ENCODE peak calls at places on chromosomes 4 and X, in six cellular contexts. One of them, this sample, is unnamed.

GRCh38 chr4:48329193-48329592 is 12.1 kb upstream of the SLAIN2 start:
- DNase-seq in right lobe of liver: no peak
- DNase-seq in fibroblast of lung: no peak
- DNase-seq in lower leg skin: no peak
- DNase-seq in breast epithelium: no peak
- DNase-seq in brain microvascular endothelial cell: no peak
- DNase-seq in this sample: no peak

GRCh38 chr4:34824515-34824914 is 1419.8 kb downstream of the ARAP2 start:
- DNase-seq in right lobe of liver: no peak
- DNase-seq in fibroblast of lung: no peak
- DNase-seq in lower leg skin: no peak
- DNase-seq in breast epithelium: no peak
- DNase-seq in brain microvascular endothelial cell: no peak
- DNase-seq in this sample: no peak

GRCh38 chr4:159308571-159309340 is 205.9 kb downstream of the RAPGEF2 start:
- DNase-seq in right lobe of liver: no peak
- DNase-seq in fibroblast of lung: no peak
- DNase-seq in lower leg skin: no peak
- DNase-seq in breast epithelium: no peak
- DNase-seq in brain microvascular endothelial cell: no peak
- DNase-seq in this sample: no peak

GRCh38 chrX:133482345-133483041 is 67.2 kb upstream of the GPC4 start:
- DNase-seq in right lobe of liver: no peak
- DNase-seq in fibroblast of lung: peak; percentile 84
- DNase-seq in lower leg skin: no peak
- DNase-seq in breast epithelium: no peak
- DNase-seq in brain microvascular endothelial cell: no peak
- DNase-seq in this sample: no peak

GRCh38 chr4:168731006-168731636 is 234.3 kb downstream of the PALLD start:
- DNase-seq in right lobe of liver: no peak
- DNase-seq in fibroblast of lung: peak; percentile 77
- DNase-seq in lower leg skin: no peak
- DNase-seq in breast epithelium: no peak
- DNase-seq in brain microvascular endothelial cell: peak; percentile 45
- DNase-seq in this sample: no peak

GRCh38 chr4:20299515-20299914 is 47.8 kb downstream of the SLIT2 start:
- DNase-seq in right lobe of liver: no peak
- DNase-seq in fibroblast of lung: peak; percentile 67
- DNase-seq in lower leg skin: no peak
- DNase-seq in breast epithelium: no peak
- DNase-seq in brain microvascular endothelial cell: peak; percentile 45
- DNase-seq in this sample: no peak

GRCh38 chr4:149203256-149204001 is 612.2 kb downstream of the IQCM start:
- DNase-seq in right lobe of liver: peak; percentile 52
- DNase-seq in fibroblast of lung: peak; percentile 2
- DNase-seq in lower leg skin: no peak
- DNase-seq in breast epithelium: no peak
- DNase-seq in brain microvascular endothelial cell: peak; percentile 4
- DNase-seq in this sample: no peak

GRCh38 chr4:139711461-139711860 is 45.8 kb downstream of the MGST2 start:
- DNase-seq in right lobe of liver: no peak
- DNase-seq in fibroblast of lung: no peak
- DNase-seq in lower leg skin: no peak
- DNase-seq in breast epithelium: no peak
- DNase-seq in brain microvascular endothelial cell: no peak
- DNase-seq in this sample: no peak

GRCh38 chrX:147340947-147341346 is 526.4 kb upstream of the CXorf51A start:
- DNase-seq in right lobe of liver: no peak
- DNase-seq in fibroblast of lung: no peak
- DNase-seq in lower leg skin: no peak
- DNase-seq in breast epithelium: no peak
- DNase-seq in brain microvascular endothelial cell: no peak
- DNase-seq in this sample: no peak

GRCh38 chr4:141905751-141906150 is 269.4 kb downstream of the IL15 start:
- DNase-seq in right lobe of liver: no peak
- DNase-seq in fibroblast of lung: peak; percentile 48
- DNase-seq in lower leg skin: no peak
- DNase-seq in breast epithelium: no peak
- DNase-seq in brain microvascular endothelial cell: no peak
- DNase-seq in this sample: no peak

GRCh38 chrX:121570072-121570841 is 522.8 kb downstream of the GLUD2 start:
- DNase-seq in right lobe of liver: no peak
- DNase-seq in fibroblast of lung: no peak
- DNase-seq in lower leg skin: no peak
- DNase-seq in breast epithelium: no peak
- DNase-seq in brain microvascular endothelial cell: no peak
- DNase-seq in this sample: peak; percentile 55

GRCh38 chr4:2222838-2223237 is 19.1 kb downstream of the HAUS3 start:
- DNase-seq in right lobe of liver: no peak
- DNase-seq in fibroblast of lung: no peak
- DNase-seq in lower leg skin: no peak
- DNase-seq in breast epithelium: no peak
- DNase-seq in brain microvascular endothelial cell: no peak
- DNase-seq in this sample: no peak

GRCh38 chrX:54357414-54358377 is at the start of gene WNK3:
- DNase-seq in right lobe of liver: peak; percentile 87
- DNase-seq in fibroblast of lung: peak; percentile 77
- DNase-seq in lower leg skin: peak; percentile 92
- DNase-seq in breast epithelium: peak; percentile 65
- DNase-seq in brain microvascular endothelial cell: peak; percentile 67
- DNase-seq in this sample: no peak

GRCh38 chr4:37463457-37463856 is 218.9 kb downstream of the NWD2 start:
- DNase-seq in right lobe of liver: no peak
- DNase-seq in fibroblast of lung: no peak
- DNase-seq in lower leg skin: no peak
- DNase-seq in breast epithelium: no peak
- DNase-seq in brain microvascular endothelial cell: no peak
- DNase-seq in this sample: no peak

GRCh38 chr4:78218260-78218659 is 161.1 kb downstream of the FRAS1 start:
- DNase-seq in right lobe of liver: no peak
- DNase-seq in fibroblast of lung: peak; percentile 19
- DNase-seq in lower leg skin: no peak
- DNase-seq in breast epithelium: no peak
- DNase-seq in brain microvascular endothelial cell: no peak
- DNase-seq in this sample: no peak

GRCh38 chrX:77691916-77692315 is 94.1 kb downstream of the ATRX start:
- DNase-seq in right lobe of liver: no peak
- DNase-seq in fibroblast of lung: no peak
- DNase-seq in lower leg skin: no peak
- DNase-seq in breast epithelium: no peak
- DNase-seq in brain microvascular endothelial cell: no peak
- DNase-seq in this sample: no peak

GRCh38 chr4:44118971-44119680 is 329.5 kb downstream of the KCTD8 start:
- DNase-seq in right lobe of liver: no peak
- DNase-seq in fibroblast of lung: peak; percentile 5
- DNase-seq in lower leg skin: no peak
- DNase-seq in breast epithelium: no peak
- DNase-seq in brain microvascular endothelial cell: peak; percentile 47
- DNase-seq in this sample: no peak

GRCh38 chrX:10676239-10676971 is 56.0 kb upstream of the MID1 start:
- DNase-seq in right lobe of liver: no peak
- DNase-seq in fibroblast of lung: no peak
- DNase-seq in lower leg skin: no peak
- DNase-seq in breast epithelium: no peak
- DNase-seq in brain microvascular endothelial cell: no peak
- DNase-seq in this sample: no peak

GRCh38 chr4:7929530-7929951 is 10.1 kb downstream of the AFAP1 start:
- DNase-seq in right lobe of liver: no peak
- DNase-seq in fibroblast of lung: no peak
- DNase-seq in lower leg skin: peak; percentile 88
- DNase-seq in breast epithelium: no peak
- DNase-seq in brain microvascular endothelial cell: no peak
- DNase-seq in this sample: no peak

GRCh38 chr4:158111241-158111640 is 61.6 kb downstream of the GASK1B start:
- DNase-seq in right lobe of liver: no peak
- DNase-seq in fibroblast of lung: peak; percentile 5
- DNase-seq in lower leg skin: no peak
- DNase-seq in breast epithelium: no peak
- DNase-seq in brain microvascular endothelial cell: peak; percentile 16
- DNase-seq in this sample: no peak

GRCh38 chrX:40531056-40531826 is 49.5 kb upstream of the ATP6AP2 start:
- DNase-seq in right lobe of liver: no peak
- DNase-seq in fibroblast of lung: no peak
- DNase-seq in lower leg skin: no peak
- DNase-seq in breast epithelium: no peak
- DNase-seq in brain microvascular endothelial cell: no peak
- DNase-seq in this sample: no peak

GRCh38 chr4:127965803-127966175 is 583 bp downstream of the ABHD18 start:
- DNase-seq in right lobe of liver: peak; percentile 61
- DNase-seq in fibroblast of lung: peak; percentile 30
- DNase-seq in lower leg skin: peak; percentile 88
- DNase-seq in breast epithelium: no peak
- DNase-seq in brain microvascular endothelial cell: peak; percentile 14
- DNase-seq in this sample: no peak

GRCh38 chr4:70842761-70843435 is 3.2 kb upstream of the GRSF1 start:
- DNase-seq in right lobe of liver: no peak
- DNase-seq in fibroblast of lung: no peak
- DNase-seq in lower leg skin: no peak
- DNase-seq in breast epithelium: no peak
- DNase-seq in brain microvascular endothelial cell: no peak
- DNase-seq in this sample: no peak

GRCh38 chrX:82218361-82218760 is 1016.5 kb downstream of the SH3BGRL start:
- DNase-seq in right lobe of liver: no peak
- DNase-seq in fibroblast of lung: peak; percentile 5
- DNase-seq in lower leg skin: no peak
- DNase-seq in breast epithelium: no peak
- DNase-seq in brain microvascular endothelial cell: no peak
- DNase-seq in this sample: no peak

GRCh38 chrX:13340182-13340791 is 20.4 kb upstream of the ATXN3L start:
- DNase-seq in right lobe of liver: no peak
- DNase-seq in fibroblast of lung: no peak
- DNase-seq in lower leg skin: no peak
- DNase-seq in breast epithelium: no peak
- DNase-seq in brain microvascular endothelial cell: no peak
- DNase-seq in this sample: no peak

GRCh38 chr4:6556263-6556662 is 18.7 kb upstream of the MAN2B2 start:
- DNase-seq in right lobe of liver: no peak
- DNase-seq in fibroblast of lung: no peak
- DNase-seq in lower leg skin: no peak
- DNase-seq in breast epithelium: no peak
- DNase-seq in brain microvascular endothelial cell: no peak
- DNase-seq in this sample: no peak

DNA sequence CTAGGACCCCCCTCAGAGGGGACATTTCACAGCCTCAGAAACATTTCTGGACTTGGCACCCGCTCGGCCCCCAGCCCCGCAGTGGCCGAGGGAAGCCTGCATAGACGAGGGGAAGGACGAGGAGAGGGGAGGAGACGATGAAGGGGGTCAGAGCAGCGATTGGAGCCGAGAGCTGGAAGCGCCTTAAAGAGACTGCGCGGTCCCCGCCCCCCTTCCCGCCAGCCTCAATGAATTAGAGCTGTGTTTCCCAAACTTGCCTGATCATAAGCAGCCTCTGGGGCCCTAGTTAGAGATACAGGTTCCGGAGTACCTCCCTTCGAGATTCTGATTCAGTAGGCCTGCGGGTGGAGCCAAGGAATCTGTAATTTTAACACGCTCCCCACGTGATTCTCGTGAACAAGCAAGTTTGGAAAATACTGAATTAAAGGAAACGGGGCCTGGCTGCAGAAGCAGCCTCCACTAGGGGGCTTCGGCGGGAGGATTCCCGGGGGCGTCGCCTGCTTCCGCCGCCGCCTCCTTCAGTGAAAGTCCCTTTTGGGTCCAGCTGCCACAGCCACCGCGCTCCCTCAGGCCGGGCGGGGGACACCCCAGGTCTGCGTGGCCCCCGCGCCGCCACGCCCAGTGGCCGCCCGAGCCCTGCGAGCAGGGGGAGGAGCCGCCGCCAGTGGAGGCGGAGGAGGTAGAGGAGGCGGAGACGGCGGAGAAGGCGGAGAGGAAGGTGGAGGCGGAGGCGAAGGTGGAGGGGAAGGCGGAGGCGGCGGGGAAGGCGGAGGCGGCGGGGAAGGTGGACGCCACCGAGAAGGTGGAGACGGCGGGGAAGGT is at the start of gene USP27X:
- DNase-seq in right lobe of liver: peak; percentile 78
- DNase-seq in fibroblast of lung: peak; percentile 88
- DNase-seq in lower leg skin: peak; percentile 92
- DNase-seq in breast epithelium: peak; percentile 70
- DNase-seq in brain microvascular endothelial cell: peak; percentile 74
- DNase-seq in this sample: no peak
- TF ChIP-seq CTCF in right lobe of liver: peak; percentile 40
- TF ChIP-seq CTCF in fibroblast of lung: peak; percentile 53
- TF ChIP-seq CTCF in lower leg skin: no peak
- TF ChIP-seq CTCF in breast epithelium: no peak
- TF ChIP-seq CTCF in brain microvascular endothelial cell: peak; percentile 70
- TF ChIP-seq CTCF in this sample: peak; percentile 83

GRCh38 chr4:108498925-108499324 is 121.5 kb upstream of the RPL34 start:
- DNase-seq in right lobe of liver: no peak
- DNase-seq in fibroblast of lung: no peak
- DNase-seq in lower leg skin: no peak
- DNase-seq in breast epithelium: no peak
- DNase-seq in brain microvascular endothelial cell: no peak
- DNase-seq in this sample: no peak

GRCh38 chr4:108493596-108493931 is 126.8 kb upstream of the RPL34 start:
- DNase-seq in right lobe of liver: no peak
- DNase-seq in fibroblast of lung: no peak
- DNase-seq in lower leg skin: no peak
- DNase-seq in breast epithelium: no peak
- DNase-seq in brain microvascular endothelial cell: no peak
- DNase-seq in this sample: no peak

GRCh38 chr4:108492816-108493595 is 127.4 kb upstream of the RPL34 start:
- DNase-seq in right lobe of liver: no peak
- DNase-seq in fibroblast of lung: peak; percentile 22
- DNase-seq in lower leg skin: no peak
- DNase-seq in breast epithelium: no peak
- DNase-seq in brain microvascular endothelial cell: peak; percentile 23
- DNase-seq in this sample: no peak
- TF ChIP-seq CTCF in right lobe of liver: peak; percentile 17
- TF ChIP-seq CTCF in fibroblast of lung: peak; percentile 60
- TF ChIP-seq CTCF in lower leg skin: no peak
- TF ChIP-seq CTCF in breast epithelium: no peak
- TF ChIP-seq CTCF in brain microvascular endothelial cell: peak; percentile 81
- TF ChIP-seq CTCF in this sample: peak; percentile 78

GRCh38 chrX:64205735-64206491 is 405 bp upstream of the AMER1 start:
- DNase-seq in right lobe of liver: peak; percentile 95
- DNase-seq in fibroblast of lung: peak; percentile 90
- DNase-seq in lower leg skin: peak; percentile 98
- DNase-seq in breast epithelium: peak; percentile 91
- DNase-seq in brain microvascular endothelial cell: peak; percentile 94
- DNase-seq in this sample: peak; percentile 96
- TF ChIP-seq CTCF in right lobe of liver: no peak
- TF ChIP-seq CTCF in fibroblast of lung: no peak
- TF ChIP-seq CTCF in lower leg skin: no peak
- TF ChIP-seq CTCF in breast epithelium: no peak
- TF ChIP-seq CTCF in brain microvascular endothelial cell: no peak
- TF ChIP-seq CTCF in this sample: peak; percentile 60

DNA sequence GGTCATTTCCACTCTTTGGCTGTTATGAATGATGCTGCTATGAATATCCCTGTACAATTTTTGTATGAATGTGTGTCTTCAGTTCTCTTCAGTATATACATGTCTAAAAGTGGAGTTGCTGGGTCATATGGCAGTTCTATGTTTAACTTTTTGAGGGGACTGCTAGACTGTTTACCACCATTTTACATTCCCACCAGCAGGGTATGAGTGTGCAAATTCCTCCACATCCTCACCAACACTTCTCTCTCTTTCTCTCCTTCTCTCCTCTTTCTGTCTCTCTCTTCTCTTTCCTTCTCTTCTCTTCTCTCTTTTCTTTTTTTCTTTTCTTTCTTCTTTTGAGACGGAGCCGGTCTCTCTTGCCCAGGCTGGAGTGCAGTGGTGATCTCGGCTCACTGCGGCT is 7.8 kb downstream of the WWC2 start:
- DNase-seq in right lobe of liver: no peak
- DNase-seq in fibroblast of lung: no peak
- DNase-seq in lower leg skin: no peak
- DNase-seq in breast epithelium: no peak
- DNase-seq in brain microvascular endothelial cell: no peak
- DNase-seq in this sample: no peak
- TF ChIP-seq CTCF in right lobe of liver: no peak
- TF ChIP-seq CTCF in fibroblast of lung: no peak
- TF ChIP-seq CTCF in lower leg skin: no peak
- TF ChIP-seq CTCF in breast epithelium: no peak
- TF ChIP-seq CTCF in brain microvascular endothelial cell: no peak
- TF ChIP-seq CTCF in this sample: peak; percentile 52

This sample was measured in chondrocyte.